ENCODE peak calls at places on chromosomes 5 and 9, in nine cellular contexts. P is NCI-H2029; J is LHCN-M2; Q is HS-27A; D is stimulated activated CD8-positive, alpha-beta memory T cell treated with anti-CD3 and anti-CD28 coated beads, Interleukin-4, amount 100 ng/mL, for 1 hour; G is neural crest cell; W is bronchial epithelial cell; N is activated CD8-positive, alpha-beta memory T cell treated with anti-CD3 and anti-CD28 coated beads, Interleukin-2, amount 50 U/mL, for 48 hours; O is effector memory CD8-positive, alpha-beta T cell. I is an unnamed sample.

GRCh38 chr5:157516016-157516415 is 56.0 kb downstream of the NIPAL4 start:
- DNase-seq in P (no peak), J (peak; percentile 98), Q (peak; percentile 36), D (no peak), G (no peak), W (peak; percentile 68), N (peak; percentile 63), O (no peak), I (peak; percentile 89)

GRCh38 chr9:87703636-87704276 is 22.2 kb upstream of the CTSL start:
- DNase-seq in P (no peak), J (no peak), Q (no peak), D (no peak), G (no peak), W (peak; percentile 28), N (no peak), O (no peak), I (no peak)

GRCh38 chr5:135236187-135236835 is 162.7 kb downstream of the MACROH2A1 start:
- DNase-seq in P (no peak), J (no peak), Q (no peak), D (no peak), G (no peak), W (no peak), N (peak; percentile 28), O (no peak), I (no peak)

GRCh38 chr5:54302267-54302687 is 8.1 kb downstream of the ARL15 start:
- DNase-seq in P (peak; percentile 62), J (peak; percentile 67), Q (no peak), D (no peak), G (no peak), W (peak; percentile 77), N (no peak), O (no peak), I (no peak)

GRCh38 chr9:113614843-113615648 is 151.5 kb downstream of the RGS3 start:
- DNase-seq in P (no peak), J (peak; percentile 64), Q (no peak), D (no peak), G (no peak), W (no peak), N (no peak), O (no peak), I (peak; percentile 71)

GRCh38 chr9:70924905-70925547 is 196.4 kb downstream of the TRPM3 start:
- DNase-seq in P (peak; percentile 58), J (peak; percentile 86), Q (peak; percentile 40), D (no peak), G (peak; percentile 8), W (peak; percentile 75), N (no peak), O (no peak), I (peak; percentile 80)

GRCh38 chr5:10103098-10103497 is 146.6 kb downstream of the ATPSCKMT start:
- DNase-seq in P (no peak), J (no peak), Q (no peak), D (no peak), G (no peak), W (no peak), N (no peak), O (no peak), I (no peak)

GRCh38 chr5:148989567-148989966 is 73.3 kb downstream of the SH3TC2 start:
- DNase-seq in P (no peak), J (no peak), Q (no peak), D (no peak), G (no peak), W (peak; percentile 56), N (no peak), O (no peak), I (no peak)

GRCh38 chr5:128441165-128441564 is 96.9 kb downstream of the FBN2 start:
- DNase-seq in P (no peak), J (no peak), Q (no peak), D (no peak), G (no peak), W (no peak), N (no peak), O (no peak), I (no peak)

GRCh38 chr5:72390836-72391235 is 70.7 kb downstream of the PTCD2 start:
- DNase-seq in P (no peak), J (no peak), Q (no peak), D (no peak), G (no peak), W (peak; percentile 69), N (no peak), O (no peak), I (no peak)

GRCh38 chr9:109467936-109468335 is 30.2 kb downstream of the PTPN3 start:
- DNase-seq in P (no peak), J (no peak), Q (no peak), D (no peak), G (no peak), W (peak; percentile 71), N (no peak), O (no peak), I (no peak)

GRCh38 chr9:98120476-98120875 is 1.5 kb upstream of the TRIM14 start:
- DNase-seq in P (no peak), J (no peak), Q (no peak), D (no peak), G (no peak), W (no peak), N (no peak), O (no peak), I (no peak)

GRCh38 chr9:97594414-97594921 is 38.7 kb downstream of the TSTD2 start:
- DNase-seq in P (peak; percentile 8), J (no peak), Q (no peak), D (no peak), G (no peak), W (no peak), N (no peak), O (no peak), I (no peak)

GRCh38 chr9:19430201-19430760 is 21.5 kb downstream of the ACER2 start:
- DNase-seq in P (no peak), J (no peak), Q (no peak), D (no peak), G (no peak), W (no peak), N (no peak), O (no peak), I (no peak)

GRCh38 chr5:124410539-124410938 is 335.9 kb downstream of the ZNF608 start:
- DNase-seq in P (no peak), J (no peak), Q (no peak), D (no peak), G (no peak), W (no peak), N (no peak), O (no peak), I (no peak)

GRCh38 chr9:131101207-131101964 is 5.1 kb downstream of the AIF1L start:
- DNase-seq in P (no peak), J (no peak), Q (no peak), D (no peak), G (no peak), W (no peak), N (no peak), O (no peak), I (no peak)

GRCh38 chr9:69805962-69806633 is 14.5 kb upstream of the CFAP95 start:
- DNase-seq in P (peak; percentile 39), J (no peak), Q (no peak), D (no peak), G (no peak), W (no peak), N (no peak), O (no peak), I (peak; percentile 8)

GRCh38 chr5:17374973-17375844 is 122.8 kb upstream of the TAF11L2 start:
- DNase-seq in P (no peak), J (no peak), Q (no peak), D (no peak), G (no peak), W (peak; percentile 82), N (no peak), O (no peak), I (peak; percentile 35)

GRCh38 chr5:156693113-156693512 is 157.0 kb upstream of the PPP1R2B start:
- DNase-seq in P (no peak), J (no peak), Q (no peak), D (no peak), G (no peak), W (no peak), N (no peak), O (no peak), I (no peak)

GRCh38 chr9:16870606-16871357 is at the start of gene BNC2:
- DNase-seq in P (no peak), J (peak; percentile 72), Q (no peak), D (no peak), G (peak; percentile 67), W (no peak), N (no peak), O (no peak), I (peak; percentile 94)

GRCh38 chr5:108557686-108558085 is 175.8 kb upstream of the FBXL17 start:
- DNase-seq in P (no peak), J (no peak), Q (no peak), D (no peak), G (no peak), W (peak; percentile 11), N (no peak), O (no peak), I (no peak)

GRCh38 chr9:110440161-110440560 is 102.5 kb upstream of the TXNDC8 start:
- DNase-seq in P (no peak), J (peak; percentile 84), Q (no peak), D (no peak), G (no peak), W (peak; percentile 33), N (no peak), O (no peak), I (no peak)

GRCh38 chr5:128062172-128062746 is 21.3 kb upstream of the SLC12A2 start:
- DNase-seq in P (no peak), J (peak; percentile 85), Q (no peak), D (no peak), G (no peak), W (peak; percentile 95), N (no peak), O (no peak), I (no peak)

GRCh38 chr9:115985657-115986056 is 167.9 kb upstream of the PAPPA start:
- DNase-seq in P (no peak), J (no peak), Q (no peak), D (no peak), G (no peak), W (no peak), N (no peak), O (no peak), I (no peak)

GRCh38 chr9:36011379-36011778 is 25.3 kb upstream of the RECK start:
- DNase-seq in P (no peak), J (no peak), Q (no peak), D (no peak), G (no peak), W (peak; percentile 39), N (no peak), O (no peak), I (no peak)

GRCh38 chr5:36660397-36661049 is 54.1 kb downstream of the SLC1A3 start:
- DNase-seq in P (no peak), J (no peak), Q (no peak), D (no peak), G (no peak), W (peak; percentile 25), N (no peak), O (no peak), I (peak; percentile 45)

GRCh38 chr9:29514862-29515261 is 1941.6 kb upstream of the C9orf72 start:
- DNase-seq in P (no peak), J (no peak), Q (no peak), D (no peak), G (no peak), W (no peak), N (no peak), O (no peak), I (no peak)

GRCh38 chr9:95836072-95836471 is 39.4 kb upstream of the ERCC6L2 start:
- DNase-seq in P (no peak), J (no peak), Q (no peak), D (no peak), G (no peak), W (no peak), N (no peak), O (no peak), I (no peak)

GRCh38 chr9:125407974-125408900 is 146.6 kb downstream of the GAPVD1 start:
- DNase-seq in P (peak; percentile 40), J (peak; percentile 62), Q (no peak), D (peak; percentile 52), G (peak; percentile 90), W (peak; percentile 11), N (peak; percentile 94), O (peak; percentile 69), I (peak; percentile 91)

GRCh38 chr5:16773990-16774389 is 157.2 kb upstream of the RETREG1 start:
- DNase-seq in P (no peak), J (peak; percentile 58), Q (no peak), D (no peak), G (no peak), W (no peak), N (no peak), O (no peak), I (no peak)

GRCh38 chr9:121876658-121877271 is 216.3 kb downstream of the TTLL11 start:
- DNase-seq in P (no peak), J (peak; percentile 26), Q (no peak), D (no peak), G (no peak), W (peak; percentile 22), N (no peak), O (no peak), I (no peak)